ENCODE peak calls at places on chromosomes 6 and 20, in nine cellular contexts. I is foreskin fibroblast, M is HCT116, X is left lung, D is lower leg skin, V is IMR-90, P is cardiac fibroblast, K is fibroblast of the aortic adventitia, C is AG04450. L is an unnamed sample.

GRCh38 chr20:48177058-48177457 is 391.8 kb upstream of the SULF2 start:
- DNase-seq in X (no peak), C (no peak), V (no peak), P (no peak), K (no peak), D (no peak), I (no peak), M (no peak), L (no peak)

GRCh38 chr20:2892376-2892775 is 19.1 kb downstream of the PTPRA start:
- DNase-seq in D (no peak), V (no peak), M (no peak), P (no peak), I (no peak), K (no peak), X (no peak), C (no peak), L (no peak)

GRCh38 chr6:90179190-90180169 is 117.2 kb downstream of the BACH2 start:
- DNase-seq in C (no peak), K (peak), I (no peak), X (no peak), V (no peak), M (no peak), D (no peak), P (peak), L (no peak)

GRCh38 chr6:104940881-104941693 is 15.8 kb upstream of the LIN28B start:
- DNase-seq in P (peak), V (peak), C (no peak), K (peak), M (no peak), D (no peak), X (no peak), I (peak), L (peak)

GRCh38 chr20:17644451-17644850 is 37.6 kb downstream of the RRBP1 start:
- DNase-seq in I (no peak), V (no peak), K (no peak), C (no peak), X (no peak), D (no peak), P (no peak), M (no peak), L (no peak)

GRCh38 chr20:17647391-17648305 is 34.4 kb downstream of the RRBP1 start:
- DNase-seq in P (no peak), M (no peak), I (no peak), X (peak), C (no peak), V (no peak), D (no peak), K (no peak), L (no peak)

GRCh38 chr6:33600761-33601160 is 20.4 kb upstream of the ITPR3 start:
- DNase-seq in M (no peak), C (no peak), X (no peak), D (no peak), K (no peak), P (no peak), I (no peak), V (no peak), L (no peak)

GRCh38 chr20:44717986-44718385 is 2.8 kb downstream of the CCN5 start:
- DNase-seq in M (no peak), X (no peak), I (no peak), K (no peak), C (no peak), P (no peak), D (no peak), V (no peak), L (no peak)

GRCh38 chr6:130982941-130983456 is 80.0 kb downstream of the EPB41L2 start:
- DNase-seq in M (no peak), I (no peak), P (no peak), D (no peak), K (no peak), X (no peak), V (peak), C (no peak), L (no peak)

GRCh38 chr6:170290306-170291128 is at the start of gene DLL1:
- DNase-seq in X (no peak), C (no peak), D (no peak), V (peak), M (no peak), I (peak), P (peak), K (peak), L (peak)

GRCh38 chr6:41705996-41706835 is 29.2 kb downstream of the TFEB start:
- DNase-seq in I (peak), K (peak), C (no peak), D (peak), M (no peak), V (peak), P (peak), X (peak), L (peak)

GRCh38 chr20:31869942-31870702 is at the start of the genes DUSP15 and TTLL9:
- DNase-seq in X (no peak), M (no peak), P (no peak), K (no peak), D (peak), I (no peak), C (no peak), V (no peak), L (no peak)

DNA sequence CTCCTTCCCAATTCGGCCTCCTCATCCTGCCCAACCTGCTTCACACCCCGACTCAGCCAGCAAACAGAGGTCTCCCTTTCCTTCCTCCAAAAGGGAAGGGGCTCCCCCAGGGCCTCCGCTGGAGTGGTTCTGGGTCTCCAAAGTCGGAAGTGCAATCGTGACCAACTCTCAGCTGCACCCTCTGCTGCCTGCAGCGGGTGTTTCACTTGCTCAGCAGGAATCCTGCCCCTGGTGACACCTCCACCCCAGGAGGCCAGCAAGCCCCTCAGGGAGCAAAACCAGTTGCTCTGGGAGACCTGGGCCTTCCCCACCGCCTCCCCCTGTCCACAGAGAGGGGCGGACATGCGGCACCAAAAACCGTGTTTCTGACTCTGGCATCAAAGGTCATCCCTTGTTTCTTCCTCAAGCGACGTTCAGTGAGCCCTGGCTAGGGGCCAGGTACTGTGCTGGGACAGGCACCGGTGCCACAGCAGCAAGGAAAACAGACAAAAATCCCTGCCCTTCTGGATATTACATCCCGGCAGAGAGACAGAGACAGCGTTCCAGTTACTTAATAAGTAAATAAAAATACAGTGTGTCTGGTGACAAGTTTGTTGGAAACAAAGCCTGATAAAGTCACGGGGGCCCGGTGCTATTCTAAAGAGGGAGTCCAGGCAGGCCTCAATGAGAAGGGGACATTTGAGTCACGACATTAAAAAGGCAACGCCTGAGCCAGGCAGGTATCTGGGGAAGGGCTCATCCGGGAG is 219.0 kb downstream of the BMP7 start:
- DNase-seq in M (no peak), P (no peak), V (no peak), I (no peak), C (no peak), X (no peak), K (no peak), D (no peak), L (no peak)
- TF ChIP-seq CTCF in M (peak), P (no peak), V (no peak), I (peak), C (no peak), X (no peak), K (no peak), D (no peak), L (no peak)

GRCh38 chr20:37519508-37520416 is 1.3 kb upstream of the NNAT start:
- DNase-seq in I (no peak), D (peak), C (no peak), V (no peak), M (no peak), X (no peak), P (no peak), K (no peak), L (no peak)
- TF ChIP-seq CTCF in I (no peak), D (no peak), C (no peak), V (no peak), M (no peak), X (no peak), P (no peak), K (no peak), L (no peak)

DNA sequence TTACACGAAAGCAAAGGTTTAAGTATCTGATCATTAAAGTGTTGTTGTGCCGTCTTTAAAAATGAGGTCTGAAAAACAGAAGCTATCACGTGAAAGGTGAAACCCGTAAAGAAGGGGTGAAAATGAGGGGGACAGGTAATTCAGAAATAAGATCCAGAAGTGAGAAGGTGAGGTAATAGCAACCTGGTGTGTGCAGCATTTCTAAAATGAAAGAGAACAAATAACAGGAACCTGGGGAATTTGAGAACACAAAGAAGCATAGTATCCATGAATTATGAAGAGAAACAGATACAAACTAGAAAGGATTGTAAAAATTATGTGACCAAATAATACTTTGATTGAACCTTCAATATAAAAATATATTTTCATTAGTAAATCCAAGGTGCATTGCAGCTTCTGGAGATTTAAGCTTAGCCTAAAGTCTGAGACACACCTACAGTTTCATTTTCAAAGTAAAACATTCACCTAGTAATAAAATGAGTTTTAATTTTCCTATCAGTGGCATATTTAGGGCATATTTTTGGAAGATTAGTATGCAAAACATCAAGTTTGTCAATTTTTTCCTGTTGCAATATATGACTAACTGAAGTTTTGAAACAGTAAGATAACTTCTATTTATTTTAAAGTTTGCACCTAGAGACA is 1.4 kb downstream of the HEY2 start:
- DNase-seq in X (no peak), V (no peak), M (no peak), K (no peak), C (no peak), I (no peak), D (no peak), P (no peak), L (no peak)
- TF ChIP-seq CTCF in X (no peak), V (no peak), M (no peak), K (no peak), C (no peak), I (no peak), D (no peak), P (no peak), L (no peak)

GRCh38 chr20:42204261-42204660 is 586.1 kb upstream of the CHD6 start:
- DNase-seq in P (peak), D (no peak), K (no peak), V (no peak), X (no peak), I (no peak), C (no peak), M (no peak), L (no peak)
- TF ChIP-seq CTCF in P (no peak), D (no peak), K (no peak), V (no peak), X (peak), I (no peak), C (no peak), M (no peak), L (no peak)

GRCh38 chr20:34311118-34312023 is 8.2 kb upstream of the AHCY start:
- DNase-seq in I (no peak), V (no peak), K (no peak), M (no peak), C (no peak), P (no peak), D (no peak), X (no peak), L (no peak)
- TF ChIP-seq CTCF in I (no peak), V (no peak), K (peak), M (no peak), C (peak), P (peak), D (no peak), X (no peak), L (no peak)

GRCh38 chr20:40442181-40442963 is 246.7 kb downstream of the MAFB start:
- DNase-seq in P (peak), I (no peak), C (no peak), X (no peak), K (peak), D (peak), V (no peak), M (no peak), L (no peak)
- TF ChIP-seq CTCF in P (no peak), I (no peak), C (no peak), X (no peak), K (peak), D (no peak), V (no peak), M (peak), L (no peak)

GRCh38 chr6:98877250-98877649 is 42.9 kb downstream of the POU3F2 start:
- DNase-seq in V (no peak), X (no peak), K (no peak), M (no peak), P (peak), D (no peak), I (no peak), C (no peak), L (no peak)
- TF ChIP-seq CTCF in V (no peak), X (no peak), K (no peak), M (no peak), P (no peak), D (no peak), I (no peak), C (no peak), L (no peak)

GRCh38 chr6:132456700-132457143 is 55.4 kb upstream of the MOXD1 start:
- DNase-seq in P (peak), M (no peak), C (no peak), X (peak), D (no peak), K (no peak), I (peak), V (no peak), L (peak)
- TF ChIP-seq CTCF in P (no peak), M (no peak), C (no peak), X (no peak), D (no peak), K (no peak), I (peak), V (no peak), L (peak)

L was measured in GM10248.